ENCODE peak calls at places on chromosomes 12 and 14, in nine cellular contexts. U is choroid plexus epithelial cell, E is HFFc6, L is MCF 10A, V is upper lobe of right lung, J is HCT116, W is Peyer's patch, H is cardiac fibroblast, T is GM20000. A is an unnamed sample.
A peak's percentile ranks its signal among the peaks of the same experiment; 100 is the strongest.

GRCh38 chr14:65501328-65501727 is 88.8 kb downstream of the FUT8 start:
- DNase-seq in E (no peak), W (no peak), J (no peak), L (no peak), H (peak; percentile 22), V (no peak), U (peak; percentile 22), T (peak; percentile 16), A (no peak)

GRCh38 chr12:89542912-89543592 is 17.2 kb upstream of the POC1B start:
- DNase-seq in W (peak; percentile 88), V (no peak), T (peak; percentile 61), U (peak; percentile 93), L (peak; percentile 87), E (peak; percentile 65), H (peak; percentile 91), J (peak; percentile 77), A (peak; percentile 63)

GRCh38 chr14:36485773-36486172 is 34.3 kb downstream of the NKX2-1 start:
- DNase-seq in U (no peak), W (no peak), J (no peak), H (no peak), E (no peak), L (no peak), T (no peak), V (no peak), A (no peak)

GRCh38 chr12:127149226-127149964 is 1117.6 kb upstream of the TMEM132C start:
- DNase-seq in W (no peak), J (no peak), H (peak; percentile 15), V (no peak), T (no peak), L (no peak), E (peak; percentile 54), U (no peak), A (peak; percentile 49)

GRCh38 chr14:24274101-24274543 is 2.7 kb upstream of the RABGGTA start:
- DNase-seq in W (no peak), L (peak; percentile 95), V (no peak), J (no peak), H (no peak), U (no peak), T (peak; percentile 79), E (no peak), A (no peak)

GRCh38 chr12:65634626-65635331 is 189.5 kb upstream of the HMGA2 start:
- DNase-seq in U (peak; percentile 75), L (peak; percentile 28), V (no peak), W (peak; percentile 60), J (no peak), T (no peak), H (peak; percentile 39), E (peak; percentile 76), A (no peak)

GRCh38 chr14:38065101-38065762 is 142.5 kb upstream of the SSTR1 start:
- DNase-seq in W (peak; percentile 52), T (no peak), J (no peak), E (peak; percentile 6), H (no peak), U (no peak), V (no peak), L (no peak), A (no peak)

GRCh38 chr12:82862876-82863649 is 176.4 kb downstream of the TMTC2 start:
- DNase-seq in V (no peak), T (no peak), U (peak; percentile 43), E (no peak), J (no peak), W (no peak), H (no peak), L (no peak), A (no peak)

GRCh38 chr12:51263341-51263740 is 6.9 kb downstream of the SMAGP start:
- DNase-seq in T (no peak), J (no peak), E (no peak), W (no peak), L (no peak), V (no peak), H (no peak), U (no peak), A (no peak)

GRCh38 chr12:51265024-51265423 is 5.2 kb downstream of the SMAGP start:
- DNase-seq in W (no peak), T (no peak), L (no peak), V (no peak), J (no peak), U (no peak), H (no peak), E (no peak), A (no peak)

GRCh38 chr12:51264297-51264696 is 5.9 kb downstream of the SMAGP start:
- DNase-seq in U (no peak), W (no peak), L (no peak), T (no peak), H (no peak), J (no peak), E (no peak), V (no peak), A (no peak)

DNA sequence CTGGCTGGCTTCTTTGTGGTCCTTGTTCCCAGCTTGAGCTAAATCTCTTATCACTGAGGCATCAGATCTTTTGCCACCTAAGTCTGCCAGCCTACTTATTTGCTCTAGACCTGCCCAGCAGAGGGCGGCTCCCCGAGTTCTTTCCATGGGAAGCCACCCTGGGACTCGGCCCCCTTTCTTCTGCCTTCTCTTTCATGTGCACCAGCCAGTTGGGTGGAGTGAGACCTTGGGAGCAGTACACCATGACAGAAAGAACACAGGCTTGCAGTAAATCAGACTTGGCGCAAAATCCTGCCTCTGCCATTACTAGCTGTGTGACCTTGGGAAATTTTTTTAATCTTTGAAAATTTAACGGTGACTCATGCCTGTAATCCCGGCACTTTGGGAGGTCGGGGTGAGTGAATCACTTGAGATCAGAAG is 7.4 kb downstream of the SMAGP start:
- DNase-seq in W (peak; percentile 84), T (no peak), L (peak; percentile 55), J (peak; percentile 84), V (peak; percentile 70), E (peak; percentile 52), U (peak; percentile 15), H (peak; percentile 39), A (peak; percentile 63)
- TF ChIP-seq CTCF in W (peak; percentile 57), T (peak; percentile 7), L (peak; percentile 9), J (peak; percentile 64), V (peak; percentile 30), E (peak; percentile 73), U (peak; percentile 33), H (peak; percentile 49), A (peak; percentile 52)

GRCh38 chr12:24945822-24946221 is 3.1 kb downstream of the BCAT1 start:
- DNase-seq in J (no peak), E (no peak), V (no peak), T (no peak), L (no peak), W (no peak), H (no peak), U (no peak), A (no peak)

GRCh38 chr12:24947541-24948451 is 1.1 kb downstream of the BCAT1 start:
- DNase-seq in E (no peak), V (no peak), U (peak; percentile 33), T (peak; percentile 40), W (no peak), L (no peak), H (no peak), J (no peak), A (no peak)

GRCh38 chr12:24948452-24948815 is 467 bp downstream of the BCAT1 start:
- DNase-seq in H (peak; percentile 50), V (no peak), T (peak; percentile 48), L (no peak), J (no peak), W (no peak), E (no peak), U (peak; percentile 41), A (no peak)

GRCh38 chr12:24950231-24950834 is 1.4 kb upstream of the BCAT1 start:
- DNase-seq in E (no peak), W (no peak), L (no peak), U (no peak), T (peak; percentile 57), H (no peak), V (no peak), J (no peak), A (no peak)

DNA sequence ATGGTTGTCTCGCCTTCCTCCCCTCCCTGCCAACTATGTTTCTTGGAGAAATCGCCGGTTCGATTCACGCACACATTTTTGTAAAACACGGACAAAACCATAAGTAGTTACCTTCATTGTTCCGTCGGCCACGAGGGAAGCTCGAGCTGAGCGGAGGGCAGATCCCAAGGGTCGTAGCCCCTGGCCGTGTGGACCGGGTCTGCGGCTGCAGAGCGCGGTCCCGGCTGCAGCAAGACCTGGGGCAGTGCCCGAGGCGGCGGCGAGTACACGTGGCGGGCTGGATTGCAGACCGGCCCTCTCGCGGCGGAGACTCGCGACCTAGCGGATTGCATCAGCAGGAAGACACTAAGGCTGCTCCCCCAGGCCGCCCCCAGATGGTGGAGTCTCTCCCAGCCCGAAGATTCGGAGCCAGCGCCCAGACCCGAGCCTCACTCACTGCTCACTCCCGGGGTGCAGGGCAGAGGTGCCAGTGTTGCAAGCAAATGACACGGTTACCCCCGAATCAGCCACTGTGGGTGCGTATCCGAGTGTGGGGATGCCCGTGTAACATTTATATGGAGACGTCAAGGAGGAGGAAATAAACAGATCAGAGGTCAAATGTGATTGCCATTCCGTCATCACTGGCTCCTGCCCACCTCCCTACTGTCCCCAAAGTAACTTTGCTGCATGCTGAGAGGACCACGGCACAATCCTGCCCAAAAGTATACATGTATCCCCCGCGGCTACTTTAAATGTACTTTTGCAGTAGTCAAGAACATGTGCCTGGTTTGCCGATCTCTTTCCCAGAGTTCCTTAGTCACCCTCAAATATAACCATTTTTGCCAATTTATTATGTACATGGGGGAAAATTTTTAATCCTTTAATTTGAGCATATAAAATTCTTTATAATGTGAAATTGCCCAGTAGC is at the start of gene BCAT1:
- DNase-seq in J (no peak), U (peak; percentile 90), T (peak; percentile 45), H (peak; percentile 87), V (peak; percentile 91), E (peak; percentile 68), W (peak; percentile 81), L (no peak), A (peak; percentile 63)
- TF ChIP-seq CTCF in J (no peak), U (peak; percentile 33), T (no peak), H (peak; percentile 25), V (no peak), E (peak; percentile 46), W (no peak), L (no peak), A (peak; percentile 19)

DNA sequence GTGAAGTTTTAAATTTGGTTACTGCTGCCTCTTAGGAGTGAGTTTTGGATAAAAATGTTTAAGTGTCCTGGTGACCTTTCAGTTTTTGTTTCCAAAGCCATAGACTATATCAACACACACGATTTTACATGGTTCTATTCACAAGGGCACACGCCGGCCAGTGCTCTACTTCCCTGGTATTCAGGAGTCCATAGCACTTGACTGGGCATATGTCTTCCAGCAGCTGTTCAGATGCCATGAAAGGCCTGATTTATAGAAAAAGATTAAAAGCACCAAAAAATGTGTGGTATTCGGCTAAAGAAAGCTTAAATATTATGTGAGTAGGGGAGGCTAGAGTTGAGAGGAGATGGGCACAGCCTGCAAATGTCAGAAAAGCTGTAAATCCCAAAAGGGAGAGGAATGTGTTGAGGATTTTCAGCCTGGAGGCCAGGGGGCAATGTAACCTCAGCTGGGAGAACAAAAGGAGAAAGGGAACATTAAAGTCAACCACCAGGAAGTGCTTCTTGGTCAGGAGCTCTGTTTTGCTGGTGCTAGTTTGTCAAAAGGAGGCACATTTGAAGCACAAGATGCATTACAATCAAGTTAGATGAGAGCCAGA is 478.4 kb downstream of the RAD51B start:
- DNase-seq in H (peak; percentile 72), V (no peak), T (no peak), W (no peak), L (peak; percentile 36), E (peak; percentile 19), U (peak; percentile 52), J (no peak), A (no peak)
- TF ChIP-seq CTCF in H (peak; percentile 24), V (peak; percentile 29), T (no peak), W (peak; percentile 20), L (no peak), E (peak; percentile 66), U (peak; percentile 46), J (no peak), A (peak; percentile 22)

GRCh38 chr12:30874455-30875313 is 51.9 kb upstream of the TSPAN11 start:
- DNase-seq in W (no peak), T (no peak), V (no peak), L (no peak), U (no peak), J (no peak), E (no peak), H (no peak), A (no peak)

GRCh38 chr12:30877110-30877875 is 49.3 kb upstream of the TSPAN11 start:
- DNase-seq in T (no peak), V (peak; percentile 72), J (no peak), E (no peak), L (no peak), U (no peak), W (no peak), H (no peak), A (no peak)

GRCh38 chr12:30880061-30880460 is 46.5 kb upstream of the TSPAN11 start:
- DNase-seq in H (no peak), V (no peak), L (peak; percentile 4), T (no peak), U (no peak), W (no peak), E (no peak), J (no peak), A (no peak)

GRCh38 chr12:30880813-30881212 is 45.7 kb upstream of the TSPAN11 start:
- DNase-seq in L (no peak), H (no peak), V (no peak), T (no peak), E (no peak), W (no peak), U (no peak), J (no peak), A (no peak)

GRCh38 chr12:30878034-30878433 is 48.5 kb upstream of the TSPAN11 start:
- DNase-seq in W (no peak), V (no peak), U (no peak), L (no peak), E (no peak), J (no peak), T (no peak), H (no peak), A (no peak)
- TF ChIP-seq CTCF in W (no peak), V (no peak), U (no peak), L (no peak), E (no peak), J (no peak), T (no peak), H (no peak), A (no peak)

A was measured in AG09319.